ENCODE peak calls at places on chromosomes 16 and 17, in seven cellular contexts. One of them, this sample, is unnamed.
A peak's percentile ranks its signal among the peaks of the same experiment; 100 is the strongest.

GRCh38 chr16:69922200-69922599 is 28.9 kb upstream of the CLEC18A start:
- DNase-seq in adrenal gland: no peak
- DNase-seq in cardiac muscle cell: no peak
- DNase-seq in heart left ventricle: no peak
- DNase-seq in AG04450: no peak
- DNase-seq in PC-9: no peak
- DNase-seq in SK-N-SH: no peak
- DNase-seq in this sample: no peak

GRCh38 chr16:80175011-80175410 is 365.8 kb upstream of the DYNLRB2 start:
- DNase-seq in cardiac muscle cell: no peak
- DNase-seq in heart left ventricle: no peak
- DNase-seq in PC-9: no peak
- DNase-seq in SK-N-SH: no peak
- DNase-seq in adrenal gland: no peak
- DNase-seq in AG04450: no peak
- DNase-seq in this sample: no peak

GRCh38 chr16:23058576-23058975 is 90.7 kb downstream of the USP31 start:
- DNase-seq in adrenal gland: no peak
- DNase-seq in cardiac muscle cell: no peak
- DNase-seq in heart left ventricle: no peak
- DNase-seq in SK-N-SH: no peak
- DNase-seq in PC-9: no peak
- DNase-seq in AG04450: no peak
- DNase-seq in this sample: no peak

GRCh38 chr17:78048346-78049292 is 79.9 kb downstream of the TMC6 start:
- DNase-seq in PC-9: no peak
- DNase-seq in AG04450: no peak
- DNase-seq in SK-N-SH: no peak
- DNase-seq in cardiac muscle cell: no peak
- DNase-seq in heart left ventricle: no peak
- DNase-seq in adrenal gland: no peak
- DNase-seq in this sample: no peak

GRCh38 chr17:58913971-58914769 is 158.5 kb downstream of the PPM1E start:
- DNase-seq in PC-9: no peak
- DNase-seq in AG04450: peak; percentile 7
- DNase-seq in cardiac muscle cell: no peak
- DNase-seq in heart left ventricle: no peak
- DNase-seq in SK-N-SH: no peak
- DNase-seq in adrenal gland: no peak
- DNase-seq in this sample: no peak

GRCh38 chr16:57759131-57759530 is 23.6 kb downstream of the KATNB1 start:
- DNase-seq in heart left ventricle: no peak
- DNase-seq in SK-N-SH: no peak
- DNase-seq in cardiac muscle cell: no peak
- DNase-seq in AG04450: no peak
- DNase-seq in adrenal gland: no peak
- DNase-seq in PC-9: no peak
- DNase-seq in this sample: no peak

GRCh38 chr17:67422887-67423286 is 45.8 kb downstream of the PITPNC1 start:
- DNase-seq in adrenal gland: no peak
- DNase-seq in SK-N-SH: no peak
- DNase-seq in PC-9: no peak
- DNase-seq in AG04450: no peak
- DNase-seq in cardiac muscle cell: no peak
- DNase-seq in heart left ventricle: no peak
- DNase-seq in this sample: no peak

GRCh38 chr17:19002191-19002590 is 2.4 kb downstream of the FAM83G start:
- DNase-seq in adrenal gland: no peak
- DNase-seq in PC-9: no peak
- DNase-seq in cardiac muscle cell: no peak
- DNase-seq in heart left ventricle: no peak
- DNase-seq in AG04450: no peak
- DNase-seq in SK-N-SH: no peak
- DNase-seq in this sample: no peak

GRCh38 chr16:66689282-66689681 is 7.3 kb downstream of the CMTM4 start:
- DNase-seq in adrenal gland: no peak
- DNase-seq in AG04450: no peak
- DNase-seq in SK-N-SH: no peak
- DNase-seq in PC-9: no peak
- DNase-seq in heart left ventricle: no peak
- DNase-seq in cardiac muscle cell: no peak
- DNase-seq in this sample: no peak

GRCh38 chr17:78993981-78994671 is 14.4 kb upstream of the LGALS3BP start:
- DNase-seq in adrenal gland: no peak
- DNase-seq in heart left ventricle: no peak
- DNase-seq in cardiac muscle cell: no peak
- DNase-seq in SK-N-SH: peak; percentile 38
- DNase-seq in PC-9: no peak
- DNase-seq in AG04450: no peak
- DNase-seq in this sample: no peak

GRCh38 chr16:15521390-15521757 is 87.0 kb downstream of the BMERB1 start:
- DNase-seq in cardiac muscle cell: no peak
- DNase-seq in adrenal gland: no peak
- DNase-seq in AG04450: no peak
- DNase-seq in SK-N-SH: no peak
- DNase-seq in heart left ventricle: no peak
- DNase-seq in PC-9: no peak
- DNase-seq in this sample: no peak
- H3K27ac ChIP-seq in cardiac muscle cell: peak overlapping the region; percentile 12
- H3K27ac ChIP-seq in adrenal gland: no peak overlapping the region
- H3K27ac ChIP-seq in AG04450: no peak overlapping the region
- H3K27ac ChIP-seq in SK-N-SH: no peak overlapping the region
- H3K27ac ChIP-seq in heart left ventricle: peak overlapping the region; percentile 22
- H3K27ac ChIP-seq in PC-9: no peak overlapping the region
- H3K27ac ChIP-seq in this sample: peak overlapping the region; percentile 24

GRCh38 chr17:81852237-81852636 is 8.1 kb downstream of the P4HB start:
- DNase-seq in PC-9: no peak
- DNase-seq in AG04450: no peak
- DNase-seq in SK-N-SH: no peak
- DNase-seq in heart left ventricle: no peak
- DNase-seq in adrenal gland: no peak
- DNase-seq in cardiac muscle cell: no peak
- DNase-seq in this sample: peak; percentile 60

GRCh38 chr17:81858170-81858966 is 2.0 kb downstream of the P4HB start:
- DNase-seq in PC-9: no peak
- DNase-seq in adrenal gland: peak; percentile 40
- DNase-seq in heart left ventricle: no peak
- DNase-seq in cardiac muscle cell: no peak
- DNase-seq in AG04450: no peak
- DNase-seq in SK-N-SH: no peak
- DNase-seq in this sample: no peak

GRCh38 chr17:81851423-81851822 is 8.9 kb downstream of the P4HB start:
- DNase-seq in AG04450: no peak
- DNase-seq in heart left ventricle: no peak
- DNase-seq in adrenal gland: no peak
- DNase-seq in SK-N-SH: no peak
- DNase-seq in PC-9: no peak
- DNase-seq in cardiac muscle cell: no peak
- DNase-seq in this sample: peak; percentile 22

GRCh38 chr17:81858967-81859905 is 1.1 kb downstream of the P4HB start:
- DNase-seq in cardiac muscle cell: no peak
- DNase-seq in SK-N-SH: no peak
- DNase-seq in heart left ventricle: no peak
- DNase-seq in AG04450: no peak
- DNase-seq in PC-9: no peak
- DNase-seq in adrenal gland: peak; percentile 82
- DNase-seq in this sample: no peak

DNA sequence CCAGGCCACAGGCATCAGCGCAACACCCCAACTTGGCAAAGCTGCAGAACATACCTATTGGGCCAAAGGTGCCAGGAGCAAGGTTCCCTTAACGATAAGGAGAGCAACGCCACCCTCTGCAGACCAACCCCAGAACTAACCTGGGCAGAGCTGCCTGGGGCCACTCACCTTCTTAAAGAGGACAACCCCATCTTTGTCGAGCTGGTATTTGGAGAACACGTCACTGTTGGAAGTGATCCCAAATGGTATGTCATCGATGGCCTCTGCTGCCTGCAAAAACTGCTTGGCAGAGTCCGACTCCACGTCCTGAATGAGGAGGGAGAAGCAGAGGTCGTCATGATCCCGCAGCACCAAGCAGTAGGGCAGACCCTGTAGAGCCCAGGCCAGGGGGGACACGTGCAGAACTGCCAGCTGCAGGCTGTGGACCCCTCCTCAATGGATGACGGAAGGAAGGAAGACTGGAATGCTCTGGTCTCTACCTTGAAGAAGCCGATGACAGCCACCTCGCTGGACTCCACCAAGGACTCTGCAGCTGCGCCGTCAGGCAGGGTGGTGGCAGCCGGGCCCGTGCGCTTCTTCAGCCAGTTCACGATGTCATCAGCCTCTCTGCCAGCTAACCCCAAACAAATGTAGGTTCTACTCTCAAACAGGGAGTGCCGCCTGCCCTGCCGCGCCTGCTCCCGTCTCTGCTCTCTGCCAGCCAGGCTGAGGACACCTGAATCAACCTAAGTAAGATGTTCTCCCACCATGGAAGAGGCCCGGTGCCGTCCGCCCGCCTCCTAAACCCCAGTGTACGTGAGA is 5.2 kb downstream of the P4HB start:
- DNase-seq in cardiac muscle cell: no peak
- DNase-seq in PC-9: no peak
- DNase-seq in heart left ventricle: no peak
- DNase-seq in AG04450: no peak
- DNase-seq in adrenal gland: peak; percentile 66
- DNase-seq in SK-N-SH: peak; percentile 39
- DNase-seq in this sample: no peak
- TF ChIP-seq CTCF in cardiac muscle cell: no peak
- TF ChIP-seq CTCF in PC-9: no peak
- TF ChIP-seq CTCF in heart left ventricle: no peak
- TF ChIP-seq CTCF in AG04450: no peak
- TF ChIP-seq CTCF in adrenal gland: no peak
- TF ChIP-seq CTCF in SK-N-SH: peak; percentile 14
- TF ChIP-seq CTCF in this sample: no peak

GRCh38 chr17:49565948-49566491 is 9.7 kb upstream of the NXPH3 start:
- DNase-seq in AG04450: no peak
- DNase-seq in PC-9: no peak
- DNase-seq in adrenal gland: peak; percentile 66
- DNase-seq in SK-N-SH: no peak
- DNase-seq in heart left ventricle: peak; percentile 94
- DNase-seq in cardiac muscle cell: peak; percentile 58
- DNase-seq in this sample: no peak

GRCh38 chr17:49566668-49567071 is 9.0 kb upstream of the NXPH3 start:
- DNase-seq in adrenal gland: no peak
- DNase-seq in AG04450: no peak
- DNase-seq in cardiac muscle cell: no peak
- DNase-seq in SK-N-SH: no peak
- DNase-seq in PC-9: no peak
- DNase-seq in heart left ventricle: no peak
- DNase-seq in this sample: no peak

GRCh38 chr17:49567871-49568694 is 7.6 kb upstream of the NXPH3 start:
- DNase-seq in cardiac muscle cell: peak; percentile 90
- DNase-seq in adrenal gland: peak; percentile 95
- DNase-seq in PC-9: peak; percentile 69
- DNase-seq in AG04450: peak; percentile 16
- DNase-seq in SK-N-SH: peak; percentile 92
- DNase-seq in heart left ventricle: peak; percentile 92
- DNase-seq in this sample: peak; percentile 93

GRCh38 chr17:49564638-49565037 is 11.0 kb upstream of the NXPH3 start:
- DNase-seq in cardiac muscle cell: no peak
- DNase-seq in heart left ventricle: no peak
- DNase-seq in adrenal gland: no peak
- DNase-seq in SK-N-SH: no peak
- DNase-seq in PC-9: no peak
- DNase-seq in AG04450: no peak
- DNase-seq in this sample: no peak

DNA sequence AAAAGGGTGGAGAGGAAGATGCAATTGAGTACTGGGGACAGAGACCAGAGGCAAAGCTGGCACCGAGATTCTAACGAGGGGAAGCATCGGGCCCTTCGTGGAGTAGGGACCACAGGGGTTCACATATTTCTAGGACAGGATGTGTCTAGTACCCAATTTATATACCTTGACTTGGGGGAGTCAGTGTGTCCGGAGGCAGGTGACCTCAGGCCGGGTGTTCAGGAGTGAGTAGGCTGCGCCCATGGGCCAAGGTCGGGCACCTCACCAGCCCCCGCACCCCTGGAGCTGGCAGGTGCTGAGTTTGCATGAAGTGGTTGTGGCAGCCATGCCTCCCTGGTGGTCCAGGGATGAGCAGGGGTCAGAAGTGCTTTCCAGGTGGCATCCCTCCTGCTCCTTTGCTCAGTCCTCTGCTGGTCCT is 8.6 kb upstream of the NXPH3 start:
- DNase-seq in adrenal gland: no peak
- DNase-seq in PC-9: no peak
- DNase-seq in SK-N-SH: no peak
- DNase-seq in cardiac muscle cell: no peak
- DNase-seq in AG04450: no peak
- DNase-seq in heart left ventricle: no peak
- DNase-seq in this sample: no peak
- H3K27ac ChIP-seq in adrenal gland: no peak overlapping the region
- H3K27ac ChIP-seq in PC-9: no peak overlapping the region
- H3K27ac ChIP-seq in SK-N-SH: no peak overlapping the region
- H3K27ac ChIP-seq in cardiac muscle cell: no peak overlapping the region
- H3K27ac ChIP-seq in AG04450: no peak overlapping the region
- H3K27ac ChIP-seq in heart left ventricle: peak overlapping the region; percentile 86
- H3K27ac ChIP-seq in this sample: peak overlapping the region; percentile 58

GRCh38 chr17:6422654-6423241 is 12.2 kb downstream of the AIPL1 start:
- DNase-seq in SK-N-SH: no peak
- DNase-seq in adrenal gland: no peak
- DNase-seq in PC-9: no peak
- DNase-seq in heart left ventricle: no peak
- DNase-seq in AG04450: no peak
- DNase-seq in cardiac muscle cell: no peak
- DNase-seq in this sample: no peak

GRCh38 chr17:6423931-6424330 is 11.0 kb downstream of the AIPL1 start:
- DNase-seq in PC-9: no peak
- DNase-seq in cardiac muscle cell: no peak
- DNase-seq in heart left ventricle: no peak
- DNase-seq in AG04450: no peak
- DNase-seq in SK-N-SH: no peak
- DNase-seq in adrenal gland: no peak
- DNase-seq in this sample: no peak

GRCh38 chr17:6421700-6422604 is 13.0 kb downstream of the AIPL1 start:
- DNase-seq in cardiac muscle cell: peak; percentile 85
- DNase-seq in AG04450: peak; percentile 32
- DNase-seq in PC-9: peak; percentile 58
- DNase-seq in heart left ventricle: peak; percentile 81
- DNase-seq in SK-N-SH: peak; percentile 89
- DNase-seq in adrenal gland: peak; percentile 83
- DNase-seq in this sample: peak; percentile 74

GRCh38 chr17:6415616-6416015 is 19.3 kb downstream of the AIPL1 start:
- DNase-seq in cardiac muscle cell: peak; percentile 25
- DNase-seq in SK-N-SH: no peak
- DNase-seq in PC-9: no peak
- DNase-seq in adrenal gland: no peak
- DNase-seq in AG04450: no peak
- DNase-seq in heart left ventricle: no peak
- DNase-seq in this sample: no peak

DNA sequence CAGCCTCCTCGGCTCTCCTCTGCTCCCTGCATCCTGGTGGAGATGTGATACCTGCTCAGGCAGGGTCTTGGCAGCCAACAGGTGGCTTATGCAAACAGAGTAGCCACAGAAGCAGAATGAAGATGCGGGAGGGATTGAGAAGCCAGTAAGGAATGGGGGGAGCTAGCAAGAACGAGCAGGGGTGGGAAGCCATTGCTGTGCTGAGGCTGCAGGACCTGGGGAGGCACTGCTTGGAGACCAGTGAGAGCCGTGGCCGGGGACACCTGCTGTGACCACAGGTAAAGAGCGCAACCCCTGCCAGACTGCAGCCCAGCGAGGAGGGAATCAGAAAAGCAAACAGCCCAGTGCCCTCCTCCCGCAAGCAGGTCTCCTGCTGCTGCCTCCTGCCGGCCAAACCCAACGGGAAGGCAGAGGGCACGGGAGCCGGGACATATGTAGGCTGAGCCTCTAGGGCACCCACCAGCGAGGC is 14.7 kb downstream of the AIPL1 start:
- DNase-seq in PC-9: no peak
- DNase-seq in adrenal gland: peak; percentile 13
- DNase-seq in AG04450: no peak
- DNase-seq in SK-N-SH: no peak
- DNase-seq in cardiac muscle cell: peak; percentile 25
- DNase-seq in heart left ventricle: no peak
- DNase-seq in this sample: no peak
- TF ChIP-seq CTCF in PC-9: no peak
- TF ChIP-seq CTCF in adrenal gland: no peak
- TF ChIP-seq CTCF in AG04450: peak; percentile 45
- TF ChIP-seq CTCF in SK-N-SH: peak; percentile 52
- TF ChIP-seq CTCF in cardiac muscle cell: peak; percentile 42
- TF ChIP-seq CTCF in heart left ventricle: no peak
- TF ChIP-seq CTCF in this sample: no peak